ENCODE peak calls at places on chromosomes 5 and 9, in seven cellular contexts. G is progenitor cell of endocrine pancreas, I is fibroblast of mammary gland, X is hepatocyte, R is heart left ventricle, H is HepG2, U is RWPE1. S is an unnamed sample.

GRCh38 chr5:134568761-134569725 is 43.6 kb downstream of the JADE2 start:
- DNase-seq in H (no peak), X (no peak), G (no peak), R (peak), I (peak), U (no peak), S (no peak)

GRCh38 chr5:179307931-179308471 is 37.3 kb downstream of the ADAMTS2 start:
- DNase-seq in G (no peak), X (no peak), U (no peak), I (no peak), H (no peak), R (no peak), S (no peak)

GRCh38 chr9:91991621-91992435 is 41.8 kb upstream of the ROR2 start:
- DNase-seq in I (peak), G (no peak), X (peak), U (no peak), R (no peak), H (no peak), S (no peak)

GRCh38 chr9:31639444-31639843 is 745.0 kb upstream of the ACO1 start:
- DNase-seq in X (no peak), G (no peak), R (no peak), I (no peak), H (no peak), U (no peak), S (no peak)

GRCh38 chr5:58245479-58245845 is 214.4 kb downstream of the PLK2 start:
- DNase-seq in G (no peak), R (peak), X (no peak), U (no peak), I (no peak), H (no peak), S (no peak)

GRCh38 chr5:157778121-157778805 is 34.8 kb downstream of the LSM11 start:
- DNase-seq in R (no peak), H (peak), I (peak), G (no peak), X (peak), U (peak), S (no peak)

GRCh38 chr9:75775173-75775572 is 115.3 kb upstream of the PCSK5 start:
- DNase-seq in G (no peak), I (no peak), U (no peak), H (no peak), X (no peak), R (peak), S (no peak)

GRCh38 chr5:59709346-59709821 is 184.1 kb downstream of the PDE4D start:
- DNase-seq in G (no peak), H (no peak), R (no peak), U (no peak), I (no peak), X (no peak), S (no peak)

GRCh38 chr5:79842991-79843390 is 148.1 kb downstream of the MTX3 start:
- DNase-seq in U (no peak), X (no peak), H (no peak), G (no peak), I (no peak), R (no peak), S (no peak)

GRCh38 chr5:10946050-10946449 is 185.0 kb upstream of the DAP start:
- DNase-seq in R (no peak), X (no peak), U (no peak), G (no peak), I (no peak), H (no peak), S (no peak)

GRCh38 chr9:134396258-134396742 is 70.0 kb downstream of the RXRA start:
- DNase-seq in I (no peak), U (no peak), R (no peak), H (no peak), X (no peak), G (no peak), S (no peak)

GRCh38 chr5:149355688-149356087 is 2.2 kb upstream of the PCYOX1L start:
- DNase-seq in U (no peak), H (no peak), G (no peak), R (no peak), X (no peak), I (peak), S (no peak)

GRCh38 chr5:36950586-36951457 is 74.3 kb downstream of the NIPBL start:
- DNase-seq in H (no peak), G (no peak), X (no peak), R (no peak), U (peak), I (peak), S (no peak)

GRCh38 chr5:114449836-114450515 is 88.1 kb downstream of the KCNN2 start:
- DNase-seq in I (peak), U (peak), R (peak), H (peak), X (peak), G (peak), S (no peak)

GRCh38 chr5:67724412-67725135 is 491.0 kb upstream of the PIK3R1 start:
- DNase-seq in I (no peak), H (no peak), X (no peak), U (no peak), G (no peak), R (no peak), S (no peak)

GRCh38 chr9:137689745-137690529 is 71.1 kb downstream of the EHMT1 start:
- DNase-seq in U (no peak), G (no peak), X (peak), H (peak), R (no peak), I (peak), S (no peak)

GRCh38 chr5:148372883-148373282 is 10.9 kb upstream of the FBXO38 start:
- DNase-seq in I (no peak), H (no peak), R (no peak), G (no peak), U (no peak), X (no peak), S (no peak)

GRCh38 chr9:111148994-111149759 is 110.9 kb upstream of the LPAR1 start:
- DNase-seq in X (no peak), H (peak), I (peak), R (no peak), G (no peak), U (peak), S (no peak)

GRCh38 chr5:152901754-152902153 is 496.7 kb upstream of the NMUR2 start:
- DNase-seq in U (no peak), H (no peak), I (no peak), G (no peak), R (no peak), X (no peak), S (no peak)

GRCh38 chr5:33184367-33184766 is 256.4 kb upstream of the TARS1 start:
- DNase-seq in I (no peak), R (no peak), U (no peak), G (no peak), H (no peak), X (no peak), S (no peak)

GRCh38 chr5:33180900-33181299 is 259.9 kb upstream of the TARS1 start:
- DNase-seq in U (peak), I (peak), X (no peak), R (no peak), H (no peak), G (no peak), S (no peak)
- TF ChIP-seq CTCF in U (peak), I (peak), X (peak), R (peak), H (peak), G (peak), S (no peak)

GRCh38 chr5:145903113-145903512 is 30.3 kb upstream of the GRXCR2 start:
- DNase-seq in H (no peak), I (no peak), G (no peak), U (no peak), R (no peak), X (no peak), S (no peak)
- TF ChIP-seq CTCF in H (no peak), I (peak), G (peak), U (no peak), R (no peak), X (no peak), S (no peak)

GRCh38 chr5:131387236-131387635 is 123.4 kb downstream of the CDC42SE2 start:
- DNase-seq in I (no peak), G (no peak), U (no peak), X (no peak), R (no peak), H (no peak), S (no peak)
- TF ChIP-seq CTCF in I (no peak), G (no peak), U (no peak), X (no peak), R (no peak), H (no peak), S (no peak)

GRCh38 chr9:88972401-88972800 is 18.9 kb upstream of the S1PR3 start:
- DNase-seq in I (no peak), G (no peak), R (no peak), H (no peak), U (no peak), X (no peak), S (no peak)
- TF ChIP-seq CTCF in I (no peak), G (no peak), R (no peak), H (no peak), U (no peak), X (no peak), S (no peak)

GRCh38 chr5:178155065-178155464 is 1.4 kb upstream of the NHP2 start:
- DNase-seq in R (no peak), X (no peak), I (no peak), G (no peak), U (no peak), H (no peak), S (no peak)
- TF ChIP-seq CTCF in R (no peak), X (no peak), I (no peak), G (no peak), U (no peak), H (no peak), S (no peak)

GRCh38 chr5:100840364-100840763 is 62.7 kb downstream of the ST8SIA4 start:
- DNase-seq in I (peak), U (peak), R (no peak), H (no peak), X (no peak), G (no peak), S (no peak)
- TF ChIP-seq CTCF in I (no peak), U (no peak), R (no peak), H (no peak), X (no peak), G (no peak), S (no peak)

GRCh38 chr9:77944556-77945261 is 86.9 kb downstream of the GNAQ start:
- DNase-seq in H (no peak), U (no peak), I (no peak), R (peak), G (no peak), X (peak), S (no peak)
- TF ChIP-seq CTCF in H (no peak), U (no peak), I (no peak), R (peak), G (peak), X (peak), S (no peak)

DNA sequence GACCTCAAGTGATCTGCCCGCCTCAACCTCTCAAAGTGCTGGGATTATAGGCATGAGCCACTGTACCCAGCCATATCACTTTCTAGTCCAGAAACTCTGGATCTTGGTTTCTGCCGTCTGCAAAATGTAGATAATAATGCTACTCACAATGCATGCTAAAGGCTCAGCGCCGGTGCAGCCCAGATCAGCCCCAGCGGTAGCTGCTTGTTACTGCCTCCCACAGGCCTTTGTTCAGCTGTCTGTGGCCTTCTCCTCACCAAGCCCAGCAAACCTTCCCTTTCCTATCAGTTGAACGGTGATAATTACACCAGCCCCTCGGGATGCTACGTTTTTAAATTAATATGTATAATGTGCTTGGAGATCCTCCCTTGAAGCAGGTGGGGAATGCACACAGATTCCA is 26.2 kb upstream of the MSX2 start:
- DNase-seq in U (no peak), R (no peak), X (no peak), H (no peak), I (no peak), G (no peak), S (no peak)
- TF ChIP-seq CTCF in U (no peak), R (no peak), X (peak), H (no peak), I (no peak), G (peak), S (no peak)

GRCh38 chr5:94785111-94785510 is 166.6 kb downstream of the SLF1 start:
- DNase-seq in R (no peak), I (no peak), X (no peak), H (no peak), U (no peak), G (no peak), S (no peak)
- TF ChIP-seq CTCF in R (no peak), I (peak), X (peak), H (no peak), U (peak), G (peak), S (no peak)

GRCh38 chr9:129676970-129677369 is 11.5 kb downstream of the PRRX2 start:
- DNase-seq in X (no peak), U (no peak), G (no peak), R (no peak), H (peak), I (peak), S (no peak)
- TF ChIP-seq CTCF in X (no peak), U (no peak), G (no peak), R (no peak), H (peak), I (no peak), S (no peak)